ENCODE peak calls at places on chromosomes 13 and 19, in eight cellular contexts. One of them, this sample, is unnamed.

GRCh38 chr13:58097831-58098230 is 466.3 kb downstream of the PCDH17 start:
- DNase-seq in CD4-positive, alpha-beta memory T cell: no peak
- DNase-seq in HCEC 1CT: no peak
- DNase-seq in B cell: no peak
- DNase-seq in astrocyte: peak; percentile 78
- DNase-seq in upper lobe of right lung: no peak
- DNase-seq in neural progenitor cell: no peak
- DNase-seq in hypothalamus: no peak
- DNase-seq in this sample: no peak

GRCh38 chr13:113090806-113091205 is 14.8 kb upstream of the F7 start:
- DNase-seq in CD4-positive, alpha-beta memory T cell: no peak
- DNase-seq in HCEC 1CT: no peak
- DNase-seq in B cell: no peak
- DNase-seq in astrocyte: no peak
- DNase-seq in upper lobe of right lung: peak; percentile 58
- DNase-seq in neural progenitor cell: no peak
- DNase-seq in hypothalamus: no peak
- DNase-seq in this sample: peak; percentile 23

GRCh38 chr13:107141767-107142166 is 573.8 kb upstream of the ARGLU1 start:
- DNase-seq in CD4-positive, alpha-beta memory T cell: no peak
- DNase-seq in HCEC 1CT: no peak
- DNase-seq in B cell: no peak
- DNase-seq in astrocyte: no peak
- DNase-seq in upper lobe of right lung: no peak
- DNase-seq in neural progenitor cell: no peak
- DNase-seq in hypothalamus: no peak
- DNase-seq in this sample: no peak

GRCh38 chr13:113814435-113814821 is 49.4 kb downstream of the GAS6 start:
- DNase-seq in CD4-positive, alpha-beta memory T cell: no peak
- DNase-seq in HCEC 1CT: no peak
- DNase-seq in B cell: no peak
- DNase-seq in astrocyte: peak; percentile 72
- DNase-seq in upper lobe of right lung: peak; percentile 79
- DNase-seq in neural progenitor cell: no peak
- DNase-seq in hypothalamus: no peak
- DNase-seq in this sample: no peak

GRCh38 chr13:20824762-20825161 is 51.0 kb upstream of the EEF1AKMT1 start:
- DNase-seq in CD4-positive, alpha-beta memory T cell: no peak
- DNase-seq in HCEC 1CT: peak; percentile 88
- DNase-seq in B cell: no peak
- DNase-seq in astrocyte: peak; percentile 67
- DNase-seq in upper lobe of right lung: no peak
- DNase-seq in neural progenitor cell: no peak
- DNase-seq in hypothalamus: no peak
- DNase-seq in this sample: no peak

GRCh38 chr13:90205081-90205480 is 1142.4 kb upstream of the MIR17HG start:
- DNase-seq in CD4-positive, alpha-beta memory T cell: no peak
- DNase-seq in HCEC 1CT: no peak
- DNase-seq in B cell: no peak
- DNase-seq in astrocyte: no peak
- DNase-seq in upper lobe of right lung: no peak
- DNase-seq in neural progenitor cell: no peak
- DNase-seq in hypothalamus: no peak
- DNase-seq in this sample: no peak

GRCh38 chr19:5149508-5149907 is 180.6 kb downstream of the KDM4B start:
- DNase-seq in CD4-positive, alpha-beta memory T cell: no peak
- DNase-seq in HCEC 1CT: no peak
- DNase-seq in B cell: peak; percentile 17
- DNase-seq in astrocyte: no peak
- DNase-seq in upper lobe of right lung: peak; percentile 44
- DNase-seq in neural progenitor cell: no peak
- DNase-seq in hypothalamus: no peak
- DNase-seq in this sample: peak; percentile 17

GRCh38 chr19:17575871-17576757 is 20.7 kb downstream of the COLGALT1 start:
- DNase-seq in CD4-positive, alpha-beta memory T cell: no peak
- DNase-seq in HCEC 1CT: no peak
- DNase-seq in B cell: no peak
- DNase-seq in astrocyte: no peak
- DNase-seq in upper lobe of right lung: no peak
- DNase-seq in neural progenitor cell: no peak
- DNase-seq in hypothalamus: no peak
- DNase-seq in this sample: no peak

GRCh38 chr13:98478134-98479129 is 98.5 kb downstream of the STK24 start:
- DNase-seq in CD4-positive, alpha-beta memory T cell: no peak
- DNase-seq in HCEC 1CT: no peak
- DNase-seq in B cell: no peak
- DNase-seq in astrocyte: peak; percentile 84
- DNase-seq in upper lobe of right lung: no peak
- DNase-seq in neural progenitor cell: peak; percentile 93
- DNase-seq in hypothalamus: no peak
- DNase-seq in this sample: no peak

GRCh38 chr13:37526710-37527446 is 71.7 kb downstream of the POSTN start:
- DNase-seq in CD4-positive, alpha-beta memory T cell: no peak
- DNase-seq in HCEC 1CT: no peak
- DNase-seq in B cell: no peak
- DNase-seq in astrocyte: peak; percentile 79
- DNase-seq in upper lobe of right lung: no peak
- DNase-seq in neural progenitor cell: no peak
- DNase-seq in hypothalamus: no peak
- DNase-seq in this sample: no peak

GRCh38 chr13:27810461-27810860 is 18.2 kb downstream of the GSX1 start:
- DNase-seq in CD4-positive, alpha-beta memory T cell: no peak
- DNase-seq in HCEC 1CT: no peak
- DNase-seq in B cell: no peak
- DNase-seq in astrocyte: no peak
- DNase-seq in upper lobe of right lung: no peak
- DNase-seq in neural progenitor cell: no peak
- DNase-seq in hypothalamus: no peak
- DNase-seq in this sample: no peak

GRCh38 chr19:18119243-18120105 is 21.9 kb downstream of the MAST3 start:
- DNase-seq in CD4-positive, alpha-beta memory T cell: peak; percentile 64
- DNase-seq in HCEC 1CT: no peak
- DNase-seq in B cell: peak; percentile 52
- DNase-seq in astrocyte: no peak
- DNase-seq in upper lobe of right lung: no peak
- DNase-seq in neural progenitor cell: no peak
- DNase-seq in hypothalamus: peak; percentile 5
- DNase-seq in this sample: no peak

GRCh38 chr19:1650627-1651009 is 1.8 kb downstream of the TCF3 start:
- DNase-seq in CD4-positive, alpha-beta memory T cell: peak; percentile 11
- DNase-seq in HCEC 1CT: peak; percentile 11
- DNase-seq in B cell: peak; percentile 51
- DNase-seq in astrocyte: no peak
- DNase-seq in upper lobe of right lung: no peak
- DNase-seq in neural progenitor cell: peak; percentile 66
- DNase-seq in hypothalamus: no peak
- DNase-seq in this sample: peak; percentile 18

GRCh38 chr13:27619711-27620376 is 485 bp downstream of the LNX2 start:
- DNase-seq in CD4-positive, alpha-beta memory T cell: peak; percentile 45
- DNase-seq in HCEC 1CT: peak; percentile 25
- DNase-seq in B cell: peak; percentile 73
- DNase-seq in astrocyte: peak; percentile 11
- DNase-seq in upper lobe of right lung: no peak
- DNase-seq in neural progenitor cell: no peak
- DNase-seq in hypothalamus: no peak
- DNase-seq in this sample: peak; percentile 69

GRCh38 chr13:112079696-112080095 is 12.7 kb downstream of the SOX1 start:
- DNase-seq in CD4-positive, alpha-beta memory T cell: no peak
- DNase-seq in HCEC 1CT: no peak
- DNase-seq in B cell: no peak
- DNase-seq in astrocyte: no peak
- DNase-seq in upper lobe of right lung: no peak
- DNase-seq in neural progenitor cell: no peak
- DNase-seq in hypothalamus: no peak
- DNase-seq in this sample: no peak

GRCh38 chr19:45809643-45810159 is 5.4 kb downstream of the RSPH6A start:
- DNase-seq in CD4-positive, alpha-beta memory T cell: no peak
- DNase-seq in HCEC 1CT: peak; percentile 80
- DNase-seq in B cell: no peak
- DNase-seq in astrocyte: peak; percentile 73
- DNase-seq in upper lobe of right lung: no peak
- DNase-seq in neural progenitor cell: no peak
- DNase-seq in hypothalamus: no peak
- DNase-seq in this sample: no peak

GRCh38 chr13:34700155-34700554 is 241.9 kb upstream of the NBEA start:
- DNase-seq in CD4-positive, alpha-beta memory T cell: no peak
- DNase-seq in HCEC 1CT: no peak
- DNase-seq in B cell: no peak
- DNase-seq in astrocyte: no peak
- DNase-seq in upper lobe of right lung: no peak
- DNase-seq in neural progenitor cell: no peak
- DNase-seq in hypothalamus: no peak
- DNase-seq in this sample: no peak

GRCh38 chr19:47084879-47085439 is 28.6 kb downstream of the ZC3H4 start:
- DNase-seq in CD4-positive, alpha-beta memory T cell: no peak
- DNase-seq in HCEC 1CT: no peak
- DNase-seq in B cell: no peak
- DNase-seq in astrocyte: no peak
- DNase-seq in upper lobe of right lung: no peak
- DNase-seq in neural progenitor cell: no peak
- DNase-seq in hypothalamus: no peak
- DNase-seq in this sample: peak; percentile 10

GRCh38 chr19:37933965-37934364 is 27.0 kb downstream of the SIPA1L3 start:
- DNase-seq in CD4-positive, alpha-beta memory T cell: no peak
- DNase-seq in HCEC 1CT: no peak
- DNase-seq in B cell: no peak
- DNase-seq in astrocyte: peak; percentile 84
- DNase-seq in upper lobe of right lung: no peak
- DNase-seq in neural progenitor cell: no peak
- DNase-seq in hypothalamus: no peak
- DNase-seq in this sample: peak; percentile 64

GRCh38 chr13:42001580-42001979 is 40.7 kb upstream of the VWA8 start:
- DNase-seq in CD4-positive, alpha-beta memory T cell: no peak
- DNase-seq in HCEC 1CT: peak; percentile 83
- DNase-seq in B cell: no peak
- DNase-seq in astrocyte: peak; percentile 94
- DNase-seq in upper lobe of right lung: peak; percentile 66
- DNase-seq in neural progenitor cell: peak; percentile 3
- DNase-seq in hypothalamus: no peak
- DNase-seq in this sample: no peak

GRCh38 chr19:4256563-4256962 is 9.7 kb downstream of the YJU2 start:
- DNase-seq in CD4-positive, alpha-beta memory T cell: no peak
- DNase-seq in HCEC 1CT: no peak
- DNase-seq in B cell: no peak
- DNase-seq in astrocyte: no peak
- DNase-seq in upper lobe of right lung: no peak
- DNase-seq in neural progenitor cell: no peak
- DNase-seq in hypothalamus: no peak
- DNase-seq in this sample: no peak

GRCh38 chr19:46828484-46828883 is 22.2 kb downstream of the AP2S1 start:
- DNase-seq in CD4-positive, alpha-beta memory T cell: no peak
- DNase-seq in HCEC 1CT: peak; percentile 39
- DNase-seq in B cell: no peak
- DNase-seq in astrocyte: peak; percentile 39
- DNase-seq in upper lobe of right lung: no peak
- DNase-seq in neural progenitor cell: no peak
- DNase-seq in hypothalamus: no peak
- DNase-seq in this sample: no peak

GRCh38 chr13:40120288-40120687 is 464.8 kb downstream of the COG6 start:
- DNase-seq in CD4-positive, alpha-beta memory T cell: no peak
- DNase-seq in HCEC 1CT: no peak
- DNase-seq in B cell: no peak
- DNase-seq in astrocyte: peak; percentile 63
- DNase-seq in upper lobe of right lung: no peak
- DNase-seq in neural progenitor cell: no peak
- DNase-seq in hypothalamus: no peak
- DNase-seq in this sample: no peak

GRCh38 chr19:56125806-56126590 is 4.9 kb upstream of the ZNF787 start:
- DNase-seq in CD4-positive, alpha-beta memory T cell: no peak
- DNase-seq in HCEC 1CT: no peak
- DNase-seq in B cell: no peak
- DNase-seq in astrocyte: no peak
- DNase-seq in upper lobe of right lung: no peak
- DNase-seq in neural progenitor cell: no peak
- DNase-seq in hypothalamus: no peak
- DNase-seq in this sample: no peak

GRCh38 chr13:28488376-28489005 is 6.4 kb downstream of the FLT1 start:
- DNase-seq in CD4-positive, alpha-beta memory T cell: no peak
- DNase-seq in HCEC 1CT: no peak
- DNase-seq in B cell: no peak
- DNase-seq in astrocyte: no peak
- DNase-seq in upper lobe of right lung: no peak
- DNase-seq in neural progenitor cell: no peak
- DNase-seq in hypothalamus: no peak
- DNase-seq in this sample: no peak

GRCh38 chr13:75839418-75839817 is 203.3 kb downstream of the LMO7 start:
- DNase-seq in CD4-positive, alpha-beta memory T cell: no peak
- DNase-seq in HCEC 1CT: no peak
- DNase-seq in B cell: no peak
- DNase-seq in astrocyte: no peak
- DNase-seq in upper lobe of right lung: no peak
- DNase-seq in neural progenitor cell: no peak
- DNase-seq in hypothalamus: no peak
- DNase-seq in this sample: no peak

GRCh38 chr13:28340272-28340793 is 154.6 kb downstream of the FLT1 start:
- DNase-seq in CD4-positive, alpha-beta memory T cell: no peak
- DNase-seq in HCEC 1CT: peak; percentile 21
- DNase-seq in B cell: no peak
- DNase-seq in astrocyte: peak; percentile 81
- DNase-seq in upper lobe of right lung: no peak
- DNase-seq in neural progenitor cell: no peak
- DNase-seq in hypothalamus: no peak
- DNase-seq in this sample: no peak

GRCh38 chr19:29860492-29860891 is 48.7 kb downstream of the CCNE1 start:
- DNase-seq in CD4-positive, alpha-beta memory T cell: no peak
- DNase-seq in HCEC 1CT: no peak
- DNase-seq in B cell: no peak
- DNase-seq in astrocyte: no peak
- DNase-seq in upper lobe of right lung: no peak
- DNase-seq in neural progenitor cell: peak; percentile 35
- DNase-seq in hypothalamus: no peak
- DNase-seq in this sample: no peak

GRCh38 chr19:32708457-32708856 is 11.1 kb upstream of the TDRD12 start:
- DNase-seq in CD4-positive, alpha-beta memory T cell: no peak
- DNase-seq in HCEC 1CT: no peak
- DNase-seq in B cell: no peak
- DNase-seq in astrocyte: no peak
- DNase-seq in upper lobe of right lung: no peak
- DNase-seq in neural progenitor cell: no peak
- DNase-seq in hypothalamus: no peak
- DNase-seq in this sample: no peak

GRCh38 chr19:10368101-10368803 is 12.1 kb downstream of the TYK2 start:
- DNase-seq in CD4-positive, alpha-beta memory T cell: no peak
- DNase-seq in HCEC 1CT: no peak
- DNase-seq in B cell: no peak
- DNase-seq in astrocyte: no peak
- DNase-seq in upper lobe of right lung: no peak
- DNase-seq in neural progenitor cell: no peak
- DNase-seq in hypothalamus: no peak
- DNase-seq in this sample: no peak